ENCODE peak calls at places on chromosomes 2 and 18, in five cellular contexts. W is endodermal cell, J is transverse colon, P is AG20443, M is activated B cell treated with CpG ODN at 0.5 μM for 24 hours. Y is an unnamed sample.

GRCh38 chr2:72991980-72992733 is 74.8 kb downstream of the EMX1 start:
- DNase-seq in P (no peak), M (no peak), J (no peak), W (peak; percentile 28), Y (no peak)

GRCh38 chr18:48723837-48724236 is 185.0 kb downstream of the CTIF start:
- DNase-seq in W (no peak), P (no peak), M (no peak), J (no peak), Y (no peak)

GRCh38 chr2:143545643-143546275 is 416.5 kb downstream of the ARHGAP15 start:
- DNase-seq in M (no peak), P (peak; percentile 48), J (no peak), W (no peak), Y (no peak)

GRCh38 chr2:34892286-34892685 is 1293.2 kb upstream of the FAM98A start:
- DNase-seq in P (no peak), W (no peak), M (no peak), J (no peak), Y (no peak)

GRCh38 chr2:62724886-62725711 is 19.6 kb downstream of the EHBP1 start:
- DNase-seq in M (no peak), W (peak; percentile 84), J (peak; percentile 26), P (no peak), Y (peak; percentile 39)

GRCh38 chr2:128817171-128817570 is 498.5 kb upstream of the HS6ST1 start:
- DNase-seq in P (no peak), J (no peak), M (no peak), W (peak; percentile 44), Y (no peak)

GRCh38 chr18:7414459-7414858 is 152.7 kb upstream of the PTPRM start:
- DNase-seq in M (no peak), W (no peak), P (no peak), J (no peak), Y (no peak)

GRCh38 chr2:64214281-64215115 is 70.3 kb upstream of the PELI1 start:
- DNase-seq in J (peak; percentile 40), P (no peak), M (no peak), W (no peak), Y (no peak)

GRCh38 chr18:67875057-67875456 is 358.5 kb upstream of the DSEL start:
- DNase-seq in J (no peak), M (no peak), W (no peak), P (no peak), Y (no peak)